ENCODE peak calls at places on chromosomes 11 and 22, in four cellular contexts. S is AG10803, O is HS-5, R is AML-193. N is an unnamed sample.

GRCh38 chr11:133134561-133135173 is 397.6 kb downstream of the OPCML start:
- DNase-seq in O (no peak), R (peak), S (peak), N (peak)

GRCh38 chr11:131689049-131689925 is 318.9 kb downstream of the NTM start:
- DNase-seq in O (no peak), R (no peak), S (no peak), N (no peak)

GRCh38 chr22:38327805-38328204 is 10.6 kb upstream of the CSNK1E start:
- DNase-seq in S (peak), R (no peak), O (peak), N (no peak)

GRCh38 chr11:67504023-67504949 is 877 bp downstream of the PITPNM1 start:
- DNase-seq in S (no peak), R (no peak), O (no peak), N (no peak)

GRCh38 chr11:34774604-34775003 is 141.6 kb downstream of the APIP start:
- DNase-seq in R (no peak), S (no peak), O (no peak), N (no peak)

GRCh38 chr11:96385187-96385586 is 4.5 kb downstream of the CCDC82 start:
- DNase-seq in R (no peak), O (no peak), S (no peak), N (no peak)

GRCh38 chr11:15123849-15124248 is 9.1 kb downstream of the INSC start:
- DNase-seq in R (no peak), S (peak), O (peak), N (no peak)

GRCh38 chr22:41449321-41449720 is 2.7 kb upstream of the TOB2 start:
- DNase-seq in S (no peak), O (no peak), R (no peak), N (no peak)

GRCh38 chr11:125390949-125391348 is 105.1 kb downstream of the FEZ1 start:
- DNase-seq in S (peak), O (peak), R (no peak), N (no peak)

GRCh38 chr11:7332451-7332850 is 80.7 kb downstream of the SYT9 start:
- DNase-seq in O (no peak), R (no peak), S (no peak), N (no peak)

GRCh38 chr11:16167706-16168487 is 188.4 kb downstream of the SOX6 start:
- DNase-seq in S (no peak), R (no peak), O (no peak), N (no peak)

GRCh38 chr11:113201055-113201818 is 113.1 kb upstream of the TTC12 start:
- DNase-seq in S (no peak), R (no peak), O (no peak), N (no peak)

GRCh38 chr11:107591098-107591445 is at the start of gene ELMOD1:
- DNase-seq in S (peak), R (no peak), O (no peak), N (peak)

GRCh38 chr11:35747638-35748037 is 85.1 kb downstream of the TRIM44 start:
- DNase-seq in O (no peak), R (no peak), S (no peak), N (no peak)

GRCh38 chr11:59184876-59185275 is 12.9 kb downstream of the DTX4 start:
- DNase-seq in S (no peak), O (no peak), R (no peak), N (no peak)

GRCh38 chr11:10758959-10759358 is 7.9 kb downstream of the CTR9 start:
- DNase-seq in S (no peak), R (peak), O (no peak), N (no peak)

N was measured in MM.1S.